ENCODE peak calls at places on chromosomes 13 and 19, in six cellular contexts. W, E, S, P, F and T are unnamed samples.
A peak's percentile ranks its signal among the peaks of the same experiment; 100 is the strongest.

GRCh38 chr19:8413593-8413923 is 453 bp downstream of the MARCHF2 start:
- DNase-seq in W (no peak), E (no peak), S (no peak), P (no peak), F (no peak), T (no peak)

GRCh38 chr19:10450853-10451609 is 30.7 kb downstream of the PDE4A start:
- DNase-seq in W (no peak), E (no peak), S (no peak), P (no peak), F (no peak), T (no peak)

GRCh38 chr13:42984691-42985090 is 7.3 kb downstream of the EPSTI1 start:
- DNase-seq in W (no peak), E (no peak), S (no peak), P (no peak), F (no peak), T (no peak)

GRCh38 chr19:28644261-28644660 is 568.7 kb downstream of the UQCRFS1 start:
- DNase-seq in W (no peak), E (no peak), S (no peak), P (no peak), F (no peak), T (no peak)

GRCh38 chr19:41868120-41868988 is 8.3 kb downstream of the RPS19 start:
- DNase-seq in W (no peak), E (peak; percentile 17), S (no peak), P (no peak), F (no peak), T (no peak)

GRCh38 chr19:18193388-18194207 is 580 bp downstream of the MPV17L2 start:
- DNase-seq in W (no peak), E (no peak), S (no peak), P (no peak), F (no peak), T (no peak)

GRCh38 chr13:37148501-37148900 is 43.0 kb upstream of the CSNK1A1L start:
- DNase-seq in W (no peak), E (no peak), S (no peak), P (no peak), F (no peak), T (no peak)

GRCh38 chr19:42216653-42217521 is 590 bp downstream of the DEDD2 start:
- DNase-seq in W (peak; percentile 38), E (peak; percentile 64), S (no peak), P (no peak), F (no peak), T (peak; percentile 34)

GRCh38 chr19:12778905-12779161 is 3.5 kb upstream of the HOOK2 start:
- DNase-seq in W (no peak), E (no peak), S (no peak), P (no peak), F (no peak), T (no peak)

GRCh38 chr13:100721885-100722512 is 47.4 kb upstream of the TMTC4 start:
- DNase-seq in W (peak; percentile 57), E (no peak), S (peak; percentile 67), P (peak; percentile 50), F (peak; percentile 23), T (peak; percentile 35)

GRCh38 chr19:49642488-49643035 is 553 bp downstream of the SCAF1 start:
- DNase-seq in W (no peak), E (no peak), S (peak; percentile 8), P (peak; percentile 29), F (no peak), T (no peak)

GRCh38 chr19:3667766-3668165 is 32.5 kb downstream of the PIP5K1C start:
- DNase-seq in W (no peak), E (no peak), S (no peak), P (no peak), F (no peak), T (no peak)

GRCh38 chr13:55199132-55199531 is 1941.6 kb upstream of the PRR20A start:
- DNase-seq in W (no peak), E (no peak), S (no peak), P (no peak), F (no peak), T (no peak)

GRCh38 chr19:40143612-40144011 is 47.6 kb upstream of the MAP3K10 start:
- DNase-seq in W (no peak), E (peak; percentile 53), S (no peak), P (no peak), F (no peak), T (peak; percentile 49)

GRCh38 chr13:96091164-96091931 is 1.4 kb downstream of the HS6ST3 start:
- DNase-seq in W (peak; percentile 26), E (peak; percentile 45), S (peak; percentile 22), P (no peak), F (no peak), T (no peak)

GRCh38 chr13:113849981-113850721 is 13.7 kb downstream of the GAS6 start:
- DNase-seq in W (no peak), E (no peak), S (no peak), P (no peak), F (no peak), T (no peak)

GRCh38 chr13:98004107-98004506 is 50.6 kb downstream of the IPO5 start:
- DNase-seq in W (no peak), E (no peak), S (peak; percentile 59), P (no peak), F (no peak), T (no peak)

GRCh38 chr13:33514362-33514761 is 228.8 kb upstream of the STARD13 start:
- DNase-seq in W (no peak), E (no peak), S (no peak), P (no peak), F (no peak), T (no peak)

GRCh38 chr13:46968450-46968849 is 71.6 kb upstream of the HTR2A start:
- DNase-seq in W (no peak), E (no peak), S (no peak), P (no peak), F (no peak), T (no peak)

GRCh38 chr13:94173312-94173854 is 306.1 kb downstream of the DCT start:
- DNase-seq in W (no peak), E (no peak), S (peak; percentile 56), P (no peak), F (no peak), T (no peak)

GRCh38 chr13:68261105-68261504 is 1031.0 kb upstream of the PCDH9 start:
- DNase-seq in W (no peak), E (no peak), S (no peak), P (no peak), F (no peak), T (no peak)

GRCh38 chr19:27974082-27974513 is 1238.9 kb downstream of the UQCRFS1 start:
- DNase-seq in W (peak; percentile 70), E (no peak), S (peak; percentile 45), P (peak; percentile 10), F (no peak), T (no peak)

GRCh38 chr19:43595605-43595998 is 332 bp downstream of the IRGQ start:
- DNase-seq in W (no peak), E (no peak), S (no peak), P (no peak), F (no peak), T (no peak)

GRCh38 chr19:601310-601709 is 11.6 kb downstream of the HCN2 start:
- DNase-seq in W (no peak), E (no peak), S (no peak), P (no peak), F (no peak), T (no peak)

GRCh38 chr19:42573642-42574041 is 21.1 kb downstream of the CEACAM8 start:
- DNase-seq in W (no peak), E (no peak), S (no peak), P (peak; percentile 14), F (no peak), T (no peak)

GRCh38 chr19:47446534-47447469 is 24.9 kb downstream of the SLC8A2 start:
- DNase-seq in W (no peak), E (no peak), S (peak; percentile 18), P (no peak), F (no peak), T (no peak)

GRCh38 chr19:34794289-34794960 is 21.4 kb upstream of the ZNF599 start:
- DNase-seq in W (no peak), E (no peak), S (peak; percentile 25), P (no peak), F (no peak), T (no peak)